ENCODE peak calls at places on chromosomes 7 and 10, in nine cellular contexts. One of them, this sample, is unnamed.
A peak's percentile ranks its signal among the peaks of the same experiment; 100 is the strongest.

GRCh38 chr7:157432957-157433576 is 96.3 kb downstream of the DNAJB6 start:
- DNase-seq in stomach: peak; percentile 30
- DNase-seq in adrenal gland: peak; percentile 77
- DNase-seq in lower lobe of right lung: peak; percentile 52
- DNase-seq in left lung: no peak
- DNase-seq in RWPE1: peak; percentile 19
- DNase-seq in suprapubic skin: peak; percentile 74
- DNase-seq in brain microvascular endothelial cell: peak; percentile 43
- DNase-seq in CD4-positive, alpha-beta T cell: peak; percentile 63
- DNase-seq in this sample: no peak

GRCh38 chr7:22357311-22358175 is 589 bp upstream of the RAPGEF5 start:
- DNase-seq in stomach: no peak
- DNase-seq in adrenal gland: no peak
- DNase-seq in lower lobe of right lung: no peak
- DNase-seq in left lung: no peak
- DNase-seq in RWPE1: peak; percentile 96
- DNase-seq in suprapubic skin: no peak
- DNase-seq in brain microvascular endothelial cell: no peak
- DNase-seq in CD4-positive, alpha-beta T cell: no peak
- DNase-seq in this sample: no peak

GRCh38 chr10:74882427-74882826 is 56.0 kb downstream of the KAT6B start:
- DNase-seq in stomach: no peak
- DNase-seq in adrenal gland: no peak
- DNase-seq in lower lobe of right lung: no peak
- DNase-seq in left lung: no peak
- DNase-seq in RWPE1: no peak
- DNase-seq in suprapubic skin: no peak
- DNase-seq in brain microvascular endothelial cell: no peak
- DNase-seq in CD4-positive, alpha-beta T cell: no peak
- DNase-seq in this sample: peak; percentile 41

GRCh38 chr10:91924212-91925021 is 847 bp downstream of the BTAF1 start:
- DNase-seq in stomach: no peak
- DNase-seq in adrenal gland: no peak
- DNase-seq in lower lobe of right lung: no peak
- DNase-seq in left lung: no peak
- DNase-seq in RWPE1: no peak
- DNase-seq in suprapubic skin: no peak
- DNase-seq in brain microvascular endothelial cell: no peak
- DNase-seq in CD4-positive, alpha-beta T cell: no peak
- DNase-seq in this sample: no peak

GRCh38 chr10:109898666-109899577 is 24.4 kb downstream of the XPNPEP1 start:
- DNase-seq in stomach: no peak
- DNase-seq in adrenal gland: peak; percentile 75
- DNase-seq in lower lobe of right lung: no peak
- DNase-seq in left lung: no peak
- DNase-seq in RWPE1: no peak
- DNase-seq in suprapubic skin: no peak
- DNase-seq in brain microvascular endothelial cell: peak; percentile 57
- DNase-seq in CD4-positive, alpha-beta T cell: no peak
- DNase-seq in this sample: no peak

GRCh38 chr10:128629111-128630096 is 503.2 kb upstream of the MKI67 start:
- DNase-seq in stomach: peak; percentile 43
- DNase-seq in adrenal gland: no peak
- DNase-seq in lower lobe of right lung: no peak
- DNase-seq in left lung: no peak
- DNase-seq in RWPE1: peak; percentile 63
- DNase-seq in suprapubic skin: peak; percentile 69
- DNase-seq in brain microvascular endothelial cell: peak; percentile 1
- DNase-seq in CD4-positive, alpha-beta T cell: no peak
- DNase-seq in this sample: no peak

GRCh38 chr7:121442845-121443244 is 46.7 kb upstream of the FAM3C start:
- DNase-seq in stomach: no peak
- DNase-seq in adrenal gland: no peak
- DNase-seq in lower lobe of right lung: no peak
- DNase-seq in left lung: no peak
- DNase-seq in RWPE1: peak; percentile 36
- DNase-seq in suprapubic skin: no peak
- DNase-seq in brain microvascular endothelial cell: no peak
- DNase-seq in CD4-positive, alpha-beta T cell: no peak
- DNase-seq in this sample: no peak

GRCh38 chr10:118594392-118595063 is 920 bp downstream of the PRLHR start:
- DNase-seq in stomach: no peak
- DNase-seq in adrenal gland: peak; percentile 86
- DNase-seq in lower lobe of right lung: peak; percentile 52
- DNase-seq in left lung: peak; percentile 40
- DNase-seq in RWPE1: peak; percentile 34
- DNase-seq in suprapubic skin: no peak
- DNase-seq in brain microvascular endothelial cell: peak; percentile 14
- DNase-seq in CD4-positive, alpha-beta T cell: peak; percentile 26
- DNase-seq in this sample: no peak

GRCh38 chr10:122162566-122163181 is 108.4 kb upstream of the BTBD16 start:
- DNase-seq in stomach: peak; percentile 56
- DNase-seq in adrenal gland: no peak
- DNase-seq in lower lobe of right lung: no peak
- DNase-seq in left lung: no peak
- DNase-seq in RWPE1: no peak
- DNase-seq in suprapubic skin: no peak
- DNase-seq in brain microvascular endothelial cell: no peak
- DNase-seq in CD4-positive, alpha-beta T cell: no peak
- DNase-seq in this sample: no peak

DNA sequence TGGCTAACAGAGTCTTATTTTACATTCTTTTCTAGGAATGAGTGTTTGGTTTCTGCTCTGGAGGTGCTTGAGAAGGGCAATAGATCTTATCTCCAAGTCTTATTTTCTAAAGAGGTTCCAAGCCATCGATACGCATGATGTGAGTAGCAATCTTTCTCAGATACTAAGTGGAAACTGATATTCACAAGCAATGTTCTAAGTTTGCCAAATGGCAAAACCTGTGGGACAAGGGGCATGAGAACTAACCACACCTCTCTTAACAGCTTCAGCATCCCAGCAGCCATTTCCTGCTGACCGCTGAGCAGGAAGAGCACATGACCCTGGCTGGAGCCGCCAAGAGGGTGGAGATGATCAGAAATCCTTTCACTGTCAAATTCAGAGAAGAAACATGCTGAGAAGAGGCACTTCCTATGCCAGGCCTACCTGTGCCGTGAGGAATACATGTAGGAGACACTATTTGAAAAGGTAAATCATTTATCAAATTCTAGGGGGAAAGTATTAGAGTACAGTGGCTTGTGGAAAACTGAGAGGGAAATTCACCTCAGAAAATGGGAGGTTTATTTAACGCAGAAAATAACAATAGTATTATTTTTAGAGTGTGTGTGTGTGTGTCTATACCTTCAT is 35.2 kb downstream of the CCDC71L start:
- DNase-seq in stomach: no peak
- DNase-seq in adrenal gland: no peak
- DNase-seq in lower lobe of right lung: no peak
- DNase-seq in left lung: no peak
- DNase-seq in RWPE1: no peak
- DNase-seq in suprapubic skin: no peak
- DNase-seq in brain microvascular endothelial cell: no peak
- DNase-seq in CD4-positive, alpha-beta T cell: no peak
- DNase-seq in this sample: no peak
- H3K27ac ChIP-seq in stomach: no peak overlapping the region
- H3K27ac ChIP-seq in adrenal gland: no peak overlapping the region
- H3K27ac ChIP-seq in lower lobe of right lung: no peak overlapping the region
- H3K27ac ChIP-seq in left lung: no peak overlapping the region
- H3K27ac ChIP-seq in RWPE1: no peak overlapping the region
- H3K27ac ChIP-seq in suprapubic skin: peak overlapping the region; percentile 10
- H3K27ac ChIP-seq in brain microvascular endothelial cell: no peak overlapping the region
- H3K27ac ChIP-seq in CD4-positive, alpha-beta T cell: no peak overlapping the region
- H3K27ac ChIP-seq in this sample: no peak overlapping the region

DNA sequence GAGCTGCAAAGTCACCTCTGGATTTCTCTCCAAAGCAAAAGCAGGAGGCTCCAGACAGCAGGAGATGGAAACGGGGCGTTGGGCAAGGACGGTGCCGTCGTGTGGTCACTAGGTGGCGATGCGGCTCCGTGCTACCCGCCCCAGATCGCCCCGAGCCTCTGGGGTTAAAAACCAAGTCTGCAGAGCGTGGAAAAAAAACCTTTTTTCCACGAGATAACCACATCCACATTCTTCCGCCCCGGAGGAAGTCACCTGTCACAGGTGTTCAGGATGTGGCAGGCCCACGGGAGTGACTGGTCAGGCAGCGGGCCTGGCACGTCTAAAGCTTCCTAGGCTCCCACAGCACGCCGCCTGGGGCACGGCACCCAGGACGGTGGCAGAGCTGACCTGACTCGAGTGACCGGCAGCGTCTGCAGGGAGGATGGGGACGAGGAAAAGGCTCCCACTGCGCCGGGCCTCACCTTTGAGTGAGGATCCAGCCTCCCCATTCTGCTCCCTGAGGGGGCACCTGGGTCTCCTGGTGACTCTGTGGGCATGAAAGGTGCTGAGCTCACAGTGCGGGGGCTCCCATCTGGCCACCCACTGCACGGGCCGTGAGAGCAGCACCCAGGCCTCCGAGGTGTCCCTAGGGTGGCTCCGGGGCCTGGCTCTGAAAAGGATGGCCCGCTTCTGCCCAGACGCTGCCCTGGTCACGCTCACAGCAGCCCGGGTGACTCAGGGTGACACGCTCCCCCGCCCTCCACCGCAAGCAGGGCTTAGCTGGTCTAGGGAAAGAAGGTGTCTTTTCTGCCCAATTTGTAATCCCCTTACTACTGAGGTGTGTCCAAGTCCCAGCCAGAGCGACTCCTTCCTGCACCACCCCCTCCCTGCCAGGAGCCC is 71.3 kb upstream of the TNRC18 start:
- DNase-seq in stomach: peak; percentile 77
- DNase-seq in adrenal gland: peak; percentile 89
- DNase-seq in lower lobe of right lung: peak; percentile 83
- DNase-seq in left lung: peak; percentile 78
- DNase-seq in RWPE1: peak; percentile 85
- DNase-seq in suprapubic skin: peak; percentile 90
- DNase-seq in brain microvascular endothelial cell: peak; percentile 59
- DNase-seq in CD4-positive, alpha-beta T cell: peak; percentile 77
- DNase-seq in this sample: no peak
- H3K27ac ChIP-seq in stomach: peak overlapping the region; percentile 49
- H3K27ac ChIP-seq in adrenal gland: peak overlapping the region; percentile 61
- H3K27ac ChIP-seq in lower lobe of right lung: no peak overlapping the region
- H3K27ac ChIP-seq in left lung: no peak overlapping the region
- H3K27ac ChIP-seq in RWPE1: peak overlapping the region; percentile 87
- H3K27ac ChIP-seq in suprapubic skin: no peak overlapping the region
- H3K27ac ChIP-seq in brain microvascular endothelial cell: no peak overlapping the region
- H3K27ac ChIP-seq in CD4-positive, alpha-beta T cell: no peak overlapping the region
- H3K27ac ChIP-seq in this sample: peak overlapping the region; percentile 31

GRCh38 chr10:78971094-78971682 is 97.6 kb upstream of the ZMIZ1 start:
- DNase-seq in stomach: no peak
- DNase-seq in adrenal gland: no peak
- DNase-seq in lower lobe of right lung: no peak
- DNase-seq in left lung: no peak
- DNase-seq in RWPE1: no peak
- DNase-seq in suprapubic skin: no peak
- DNase-seq in brain microvascular endothelial cell: no peak
- DNase-seq in CD4-positive, alpha-beta T cell: no peak
- DNase-seq in this sample: no peak

GRCh38 chr10:78970261-78970660 is 98.5 kb upstream of the ZMIZ1 start:
- DNase-seq in stomach: no peak
- DNase-seq in adrenal gland: no peak
- DNase-seq in lower lobe of right lung: no peak
- DNase-seq in left lung: no peak
- DNase-seq in RWPE1: no peak
- DNase-seq in suprapubic skin: no peak
- DNase-seq in brain microvascular endothelial cell: no peak
- DNase-seq in CD4-positive, alpha-beta T cell: no peak
- DNase-seq in this sample: no peak

GRCh38 chr10:78973901-78974408 is 94.8 kb upstream of the ZMIZ1 start:
- DNase-seq in stomach: no peak
- DNase-seq in adrenal gland: peak; percentile 92
- DNase-seq in lower lobe of right lung: peak; percentile 82
- DNase-seq in left lung: peak; percentile 83
- DNase-seq in RWPE1: peak; percentile 88
- DNase-seq in suprapubic skin: peak; percentile 88
- DNase-seq in brain microvascular endothelial cell: peak; percentile 40
- DNase-seq in CD4-positive, alpha-beta T cell: peak; percentile 37
- DNase-seq in this sample: no peak

GRCh38 chr10:78972947-78973900 is 95.5 kb upstream of the ZMIZ1 start:
- DNase-seq in stomach: peak; percentile 69
- DNase-seq in adrenal gland: peak; percentile 95
- DNase-seq in lower lobe of right lung: peak; percentile 79
- DNase-seq in left lung: peak; percentile 73
- DNase-seq in RWPE1: peak; percentile 99
- DNase-seq in suprapubic skin: peak; percentile 87
- DNase-seq in brain microvascular endothelial cell: peak; percentile 88
- DNase-seq in CD4-positive, alpha-beta T cell: peak; percentile 52
- DNase-seq in this sample: peak; percentile 78

DNA sequence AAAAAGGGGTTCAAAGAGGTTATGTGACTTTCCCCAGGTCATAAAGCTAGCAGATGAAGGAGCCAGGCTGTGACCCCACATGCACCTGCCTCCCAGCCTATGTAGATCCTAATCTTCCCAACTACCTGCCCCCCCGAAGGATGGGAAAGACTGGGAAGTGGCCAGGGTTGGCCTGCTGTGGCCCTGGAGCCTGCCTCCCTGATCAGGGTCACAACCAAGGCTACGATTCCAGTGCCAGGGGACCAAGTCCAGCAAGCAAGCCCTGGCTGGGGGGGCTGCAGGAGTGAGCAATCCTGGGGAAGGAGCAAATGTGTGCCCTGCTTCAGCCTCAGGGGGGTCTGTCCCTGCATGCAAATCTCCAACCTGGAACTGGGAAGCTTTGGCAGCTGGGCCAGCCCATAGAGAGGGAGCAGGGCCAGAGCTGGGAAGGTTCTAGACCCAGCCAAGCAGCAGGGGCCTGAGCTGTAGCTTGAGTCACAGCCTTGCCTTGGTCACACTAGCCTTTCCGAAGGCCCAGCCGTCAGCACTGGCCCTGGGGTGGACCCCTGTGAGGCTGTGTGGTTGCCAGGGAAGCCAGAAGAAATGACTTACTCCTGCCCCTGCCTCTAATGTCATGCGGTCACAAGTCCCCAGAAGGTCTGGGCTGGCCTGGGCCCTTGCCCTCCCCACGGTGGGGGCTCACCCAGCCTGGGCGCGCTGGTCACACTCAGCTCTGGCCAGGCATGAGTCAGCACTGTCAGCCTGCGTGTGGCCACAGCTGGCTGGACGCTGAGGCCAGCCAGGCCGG is 96.4 kb upstream of the ZMIZ1 start:
- DNase-seq in stomach: peak; percentile 48
- DNase-seq in adrenal gland: peak; percentile 95
- DNase-seq in lower lobe of right lung: peak; percentile 61
- DNase-seq in left lung: peak; percentile 76
- DNase-seq in RWPE1: no peak
- DNase-seq in suprapubic skin: peak; percentile 88
- DNase-seq in brain microvascular endothelial cell: peak; percentile 78
- DNase-seq in CD4-positive, alpha-beta T cell: no peak
- DNase-seq in this sample: no peak
- H3K27ac ChIP-seq in stomach: peak overlapping the region; percentile 92
- H3K27ac ChIP-seq in adrenal gland: peak overlapping the region; percentile 92
- H3K27ac ChIP-seq in lower lobe of right lung: peak overlapping the region; percentile 93
- H3K27ac ChIP-seq in left lung: peak overlapping the region; percentile 94
- H3K27ac ChIP-seq in RWPE1: peak overlapping the region; percentile 98
- H3K27ac ChIP-seq in suprapubic skin: peak overlapping the region; percentile 99
- H3K27ac ChIP-seq in brain microvascular endothelial cell: peak overlapping the region; percentile 97
- H3K27ac ChIP-seq in CD4-positive, alpha-beta T cell: no peak overlapping the region
- H3K27ac ChIP-seq in this sample: peak overlapping the region; percentile 96

DNA sequence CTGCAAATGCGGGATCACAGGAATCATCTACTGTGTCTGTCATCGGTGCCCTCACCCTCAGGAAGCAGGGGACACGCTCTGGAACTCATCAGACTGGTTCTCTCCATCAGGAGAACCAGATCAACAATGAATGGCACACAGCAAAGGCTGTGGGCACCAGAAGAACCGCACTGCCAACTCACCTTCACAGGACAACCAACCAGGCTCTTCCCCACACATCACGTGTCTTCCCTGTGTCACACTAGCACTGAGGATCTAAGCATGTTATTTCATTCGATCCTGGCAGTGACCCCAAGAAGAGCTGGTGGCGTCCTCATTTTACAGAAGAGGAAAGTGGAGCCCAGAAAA is 106.1 kb downstream of the TNS3 start:
- DNase-seq in stomach: no peak
- DNase-seq in adrenal gland: no peak
- DNase-seq in lower lobe of right lung: no peak
- DNase-seq in left lung: peak; percentile 29
- DNase-seq in RWPE1: no peak
- DNase-seq in suprapubic skin: no peak
- DNase-seq in brain microvascular endothelial cell: no peak
- DNase-seq in CD4-positive, alpha-beta T cell: no peak
- DNase-seq in this sample: no peak
- H3K27ac ChIP-seq in stomach: peak overlapping the region; percentile 87
- H3K27ac ChIP-seq in adrenal gland: peak overlapping the region; percentile 77
- H3K27ac ChIP-seq in lower lobe of right lung: peak overlapping the region; percentile 79
- H3K27ac ChIP-seq in left lung: peak overlapping the region; percentile 76
- H3K27ac ChIP-seq in RWPE1: peak overlapping the region; percentile 88
- H3K27ac ChIP-seq in suprapubic skin: peak overlapping the region; percentile 72
- H3K27ac ChIP-seq in brain microvascular endothelial cell: no peak overlapping the region
- H3K27ac ChIP-seq in CD4-positive, alpha-beta T cell: no peak overlapping the region
- H3K27ac ChIP-seq in this sample: peak overlapping the region; percentile 57

This sample was measured in AG04450.